ENCODE peak calls at places on chromosome 21, in nine cellular contexts. One of them, this sample, is unnamed.
A peak's percentile ranks its signal among the peaks of the same experiment; 100 is the strongest.

GRCh38 chr21:16194851-16195251 is 465.1 kb downstream of the USP25 start:
- DNase-seq in HFFc6: no peak
- DNase-seq in activated CD4-positive, CD25-positive, alpha-beta regulatory T cell: no peak
- DNase-seq in AG08396: no peak
- DNase-seq in stimulated activated effector memory CD8-positive, alpha-beta T cell treated with anti-CD3 and anti-CD28 coated beads, Interleukin-12 subunit alpha, Interleukin-12 subunit beta, amount 100 ng/mL, for 72 hours: no peak
- DNase-seq in activated CD4-positive, alpha-beta T cell treated with anti-CD3 and anti-CD28 coated beads, Interleukin-2, amount 50 U/mL, for 1 hour: no peak
- DNase-seq in AML-193: no peak
- DNase-seq in NCI-H2029 treated with DMSO at 0.1 percent for 48 hours: no peak
- DNase-seq in neuronal stem cell: no peak
- DNase-seq in this sample: no peak

GRCh38 chr21:16644690-16645089 is 868.2 kb upstream of the CXADR start:
- DNase-seq in AG08396: no peak
- DNase-seq in AML-193: no peak
- DNase-seq in NCI-H2029 treated with DMSO at 0.1 percent for 48 hours: no peak
- DNase-seq in activated CD4-positive, alpha-beta T cell treated with anti-CD3 and anti-CD28 coated beads, Interleukin-2, amount 50 U/mL, for 1 hour: no peak
- DNase-seq in neuronal stem cell: no peak
- DNase-seq in activated CD4-positive, CD25-positive, alpha-beta regulatory T cell: no peak
- DNase-seq in stimulated activated effector memory CD8-positive, alpha-beta T cell treated with anti-CD3 and anti-CD28 coated beads, Interleukin-12 subunit alpha, Interleukin-12 subunit beta, amount 100 ng/mL, for 72 hours: no peak
- DNase-seq in HFFc6: peak; percentile 2
- DNase-seq in this sample: no peak

GRCh38 chr21:28734522-28735175 is 258.0 kb downstream of the LTN1 start:
- DNase-seq in NCI-H2029 treated with DMSO at 0.1 percent for 48 hours: no peak
- DNase-seq in AML-193: no peak
- DNase-seq in activated CD4-positive, alpha-beta T cell treated with anti-CD3 and anti-CD28 coated beads, Interleukin-2, amount 50 U/mL, for 1 hour: no peak
- DNase-seq in activated CD4-positive, CD25-positive, alpha-beta regulatory T cell: no peak
- DNase-seq in AG08396: no peak
- DNase-seq in HFFc6: no peak
- DNase-seq in neuronal stem cell: no peak
- DNase-seq in stimulated activated effector memory CD8-positive, alpha-beta T cell treated with anti-CD3 and anti-CD28 coated beads, Interleukin-12 subunit alpha, Interleukin-12 subunit beta, amount 100 ng/mL, for 72 hours: no peak
- DNase-seq in this sample: no peak

GRCh38 chr21:34670220-34670961 is 1.6 kb downstream of the CLIC6 start:
- DNase-seq in activated CD4-positive, alpha-beta T cell treated with anti-CD3 and anti-CD28 coated beads, Interleukin-2, amount 50 U/mL, for 1 hour: no peak
- DNase-seq in neuronal stem cell: peak; percentile 23
- DNase-seq in NCI-H2029 treated with DMSO at 0.1 percent for 48 hours: no peak
- DNase-seq in AG08396: peak; percentile 38
- DNase-seq in AML-193: no peak
- DNase-seq in stimulated activated effector memory CD8-positive, alpha-beta T cell treated with anti-CD3 and anti-CD28 coated beads, Interleukin-12 subunit alpha, Interleukin-12 subunit beta, amount 100 ng/mL, for 72 hours: no peak
- DNase-seq in HFFc6: no peak
- DNase-seq in activated CD4-positive, CD25-positive, alpha-beta regulatory T cell: no peak
- DNase-seq in this sample: no peak

GRCh38 chr21:35252831-35253230 is 203.7 kb upstream of the RUNX1 start:
- DNase-seq in AML-193: no peak
- DNase-seq in HFFc6: peak; percentile 73
- DNase-seq in NCI-H2029 treated with DMSO at 0.1 percent for 48 hours: no peak
- DNase-seq in AG08396: no peak
- DNase-seq in stimulated activated effector memory CD8-positive, alpha-beta T cell treated with anti-CD3 and anti-CD28 coated beads, Interleukin-12 subunit alpha, Interleukin-12 subunit beta, amount 100 ng/mL, for 72 hours: no peak
- DNase-seq in neuronal stem cell: no peak
- DNase-seq in activated CD4-positive, CD25-positive, alpha-beta regulatory T cell: no peak
- DNase-seq in activated CD4-positive, alpha-beta T cell treated with anti-CD3 and anti-CD28 coated beads, Interleukin-2, amount 50 U/mL, for 1 hour: no peak
- DNase-seq in this sample: no peak

GRCh38 chr21:31279214-31279613 is 64.8 kb downstream of the TIAM1 start:
- DNase-seq in HFFc6: no peak
- DNase-seq in NCI-H2029 treated with DMSO at 0.1 percent for 48 hours: no peak
- DNase-seq in AML-193: no peak
- DNase-seq in stimulated activated effector memory CD8-positive, alpha-beta T cell treated with anti-CD3 and anti-CD28 coated beads, Interleukin-12 subunit alpha, Interleukin-12 subunit beta, amount 100 ng/mL, for 72 hours: no peak
- DNase-seq in AG08396: no peak
- DNase-seq in activated CD4-positive, alpha-beta T cell treated with anti-CD3 and anti-CD28 coated beads, Interleukin-2, amount 50 U/mL, for 1 hour: no peak
- DNase-seq in neuronal stem cell: no peak
- DNase-seq in activated CD4-positive, CD25-positive, alpha-beta regulatory T cell: no peak
- DNase-seq in this sample: no peak

GRCh38 chr21:46439906-46440305 is 18.8 kb upstream of the DIP2A start:
- DNase-seq in activated CD4-positive, CD25-positive, alpha-beta regulatory T cell: no peak
- DNase-seq in HFFc6: no peak
- DNase-seq in AG08396: no peak
- DNase-seq in AML-193: no peak
- DNase-seq in activated CD4-positive, alpha-beta T cell treated with anti-CD3 and anti-CD28 coated beads, Interleukin-2, amount 50 U/mL, for 1 hour: no peak
- DNase-seq in NCI-H2029 treated with DMSO at 0.1 percent for 48 hours: no peak
- DNase-seq in neuronal stem cell: no peak
- DNase-seq in stimulated activated effector memory CD8-positive, alpha-beta T cell treated with anti-CD3 and anti-CD28 coated beads, Interleukin-12 subunit alpha, Interleukin-12 subunit beta, amount 100 ng/mL, for 72 hours: no peak
- DNase-seq in this sample: no peak

GRCh38 chr21:44760376-44760775 is 41.2 kb downstream of the UBE2G2 start:
- DNase-seq in activated CD4-positive, alpha-beta T cell treated with anti-CD3 and anti-CD28 coated beads, Interleukin-2, amount 50 U/mL, for 1 hour: no peak
- DNase-seq in AML-193: no peak
- DNase-seq in neuronal stem cell: no peak
- DNase-seq in AG08396: no peak
- DNase-seq in HFFc6: no peak
- DNase-seq in NCI-H2029 treated with DMSO at 0.1 percent for 48 hours: no peak
- DNase-seq in activated CD4-positive, CD25-positive, alpha-beta regulatory T cell: no peak
- DNase-seq in stimulated activated effector memory CD8-positive, alpha-beta T cell treated with anti-CD3 and anti-CD28 coated beads, Interleukin-12 subunit alpha, Interleukin-12 subunit beta, amount 100 ng/mL, for 72 hours: no peak
- DNase-seq in this sample: no peak

GRCh38 chr21:39472786-39473185 is 21.0 kb downstream of the SH3BGR start:
- DNase-seq in AML-193: no peak
- DNase-seq in HFFc6: no peak
- DNase-seq in stimulated activated effector memory CD8-positive, alpha-beta T cell treated with anti-CD3 and anti-CD28 coated beads, Interleukin-12 subunit alpha, Interleukin-12 subunit beta, amount 100 ng/mL, for 72 hours: no peak
- DNase-seq in neuronal stem cell: no peak
- DNase-seq in NCI-H2029 treated with DMSO at 0.1 percent for 48 hours: no peak
- DNase-seq in activated CD4-positive, alpha-beta T cell treated with anti-CD3 and anti-CD28 coated beads, Interleukin-2, amount 50 U/mL, for 1 hour: no peak
- DNase-seq in AG08396: no peak
- DNase-seq in activated CD4-positive, CD25-positive, alpha-beta regulatory T cell: no peak
- DNase-seq in this sample: no peak

GRCh38 chr21:36381841-36382589 is 3.2 kb upstream of the CHAF1B start:
- DNase-seq in AG08396: no peak
- DNase-seq in activated CD4-positive, CD25-positive, alpha-beta regulatory T cell: no peak
- DNase-seq in neuronal stem cell: no peak
- DNase-seq in activated CD4-positive, alpha-beta T cell treated with anti-CD3 and anti-CD28 coated beads, Interleukin-2, amount 50 U/mL, for 1 hour: no peak
- DNase-seq in AML-193: no peak
- DNase-seq in HFFc6: no peak
- DNase-seq in NCI-H2029 treated with DMSO at 0.1 percent for 48 hours: no peak
- DNase-seq in stimulated activated effector memory CD8-positive, alpha-beta T cell treated with anti-CD3 and anti-CD28 coated beads, Interleukin-12 subunit alpha, Interleukin-12 subunit beta, amount 100 ng/mL, for 72 hours: no peak
- DNase-seq in this sample: no peak

GRCh38 chr21:33539612-33540011 is 2.3 kb downstream of the GART start:
- DNase-seq in neuronal stem cell: no peak
- DNase-seq in HFFc6: no peak
- DNase-seq in AG08396: peak; percentile 60
- DNase-seq in AML-193: no peak
- DNase-seq in NCI-H2029 treated with DMSO at 0.1 percent for 48 hours: no peak
- DNase-seq in activated CD4-positive, CD25-positive, alpha-beta regulatory T cell: no peak
- DNase-seq in stimulated activated effector memory CD8-positive, alpha-beta T cell treated with anti-CD3 and anti-CD28 coated beads, Interleukin-12 subunit alpha, Interleukin-12 subunit beta, amount 100 ng/mL, for 72 hours: no peak
- DNase-seq in activated CD4-positive, alpha-beta T cell treated with anti-CD3 and anti-CD28 coated beads, Interleukin-2, amount 50 U/mL, for 1 hour: no peak
- DNase-seq in this sample: no peak

GRCh38 chr21:42561742-42562141 is 48.1 kb downstream of the SLC37A1 start:
- DNase-seq in NCI-H2029 treated with DMSO at 0.1 percent for 48 hours: peak; percentile 9
- DNase-seq in AG08396: no peak
- DNase-seq in activated CD4-positive, alpha-beta T cell treated with anti-CD3 and anti-CD28 coated beads, Interleukin-2, amount 50 U/mL, for 1 hour: no peak
- DNase-seq in HFFc6: no peak
- DNase-seq in AML-193: no peak
- DNase-seq in neuronal stem cell: no peak
- DNase-seq in activated CD4-positive, CD25-positive, alpha-beta regulatory T cell: no peak
- DNase-seq in stimulated activated effector memory CD8-positive, alpha-beta T cell treated with anti-CD3 and anti-CD28 coated beads, Interleukin-12 subunit alpha, Interleukin-12 subunit beta, amount 100 ng/mL, for 72 hours: no peak
- DNase-seq in this sample: peak; percentile 34

GRCh38 chr21:43970551-43970950 is 41.6 kb upstream of the TRAPPC10 start:
- DNase-seq in neuronal stem cell: no peak
- DNase-seq in activated CD4-positive, alpha-beta T cell treated with anti-CD3 and anti-CD28 coated beads, Interleukin-2, amount 50 U/mL, for 1 hour: no peak
- DNase-seq in AG08396: no peak
- DNase-seq in NCI-H2029 treated with DMSO at 0.1 percent for 48 hours: no peak
- DNase-seq in AML-193: no peak
- DNase-seq in HFFc6: no peak
- DNase-seq in stimulated activated effector memory CD8-positive, alpha-beta T cell treated with anti-CD3 and anti-CD28 coated beads, Interleukin-12 subunit alpha, Interleukin-12 subunit beta, amount 100 ng/mL, for 72 hours: no peak
- DNase-seq in activated CD4-positive, CD25-positive, alpha-beta regulatory T cell: no peak
- DNase-seq in this sample: no peak

GRCh38 chr21:26614251-26614650 is 41.2 kb upstream of the CYYR1 start:
- DNase-seq in neuronal stem cell: no peak
- DNase-seq in activated CD4-positive, alpha-beta T cell treated with anti-CD3 and anti-CD28 coated beads, Interleukin-2, amount 50 U/mL, for 1 hour: no peak
- DNase-seq in AG08396: no peak
- DNase-seq in AML-193: no peak
- DNase-seq in HFFc6: no peak
- DNase-seq in stimulated activated effector memory CD8-positive, alpha-beta T cell treated with anti-CD3 and anti-CD28 coated beads, Interleukin-12 subunit alpha, Interleukin-12 subunit beta, amount 100 ng/mL, for 72 hours: no peak
- DNase-seq in activated CD4-positive, CD25-positive, alpha-beta regulatory T cell: no peak
- DNase-seq in NCI-H2029 treated with DMSO at 0.1 percent for 48 hours: no peak
- DNase-seq in this sample: no peak

GRCh38 chr21:39961251-39961650 is 94.0 kb downstream of the PCP4 start:
- DNase-seq in NCI-H2029 treated with DMSO at 0.1 percent for 48 hours: no peak
- DNase-seq in neuronal stem cell: no peak
- DNase-seq in AG08396: no peak
- DNase-seq in AML-193: no peak
- DNase-seq in HFFc6: no peak
- DNase-seq in activated CD4-positive, CD25-positive, alpha-beta regulatory T cell: no peak
- DNase-seq in activated CD4-positive, alpha-beta T cell treated with anti-CD3 and anti-CD28 coated beads, Interleukin-2, amount 50 U/mL, for 1 hour: no peak
- DNase-seq in stimulated activated effector memory CD8-positive, alpha-beta T cell treated with anti-CD3 and anti-CD28 coated beads, Interleukin-12 subunit alpha, Interleukin-12 subunit beta, amount 100 ng/mL, for 72 hours: no peak
- DNase-seq in this sample: no peak

GRCh38 chr21:28516996-28517592 is 475.6 kb downstream of the LTN1 start:
- DNase-seq in NCI-H2029 treated with DMSO at 0.1 percent for 48 hours: no peak
- DNase-seq in neuronal stem cell: peak; percentile 45
- DNase-seq in AG08396: peak; percentile 19
- DNase-seq in AML-193: peak; percentile 28
- DNase-seq in activated CD4-positive, CD25-positive, alpha-beta regulatory T cell: peak; percentile 28
- DNase-seq in HFFc6: no peak
- DNase-seq in activated CD4-positive, alpha-beta T cell treated with anti-CD3 and anti-CD28 coated beads, Interleukin-2, amount 50 U/mL, for 1 hour: peak; percentile 54
- DNase-seq in stimulated activated effector memory CD8-positive, alpha-beta T cell treated with anti-CD3 and anti-CD28 coated beads, Interleukin-12 subunit alpha, Interleukin-12 subunit beta, amount 100 ng/mL, for 72 hours: peak; percentile 44
- DNase-seq in this sample: peak; percentile 13

GRCh38 chr21:45515241-45516061 is 26.8 kb downstream of the SLC19A1 start:
- DNase-seq in NCI-H2029 treated with DMSO at 0.1 percent for 48 hours: no peak
- DNase-seq in activated CD4-positive, CD25-positive, alpha-beta regulatory T cell: no peak
- DNase-seq in HFFc6: no peak
- DNase-seq in stimulated activated effector memory CD8-positive, alpha-beta T cell treated with anti-CD3 and anti-CD28 coated beads, Interleukin-12 subunit alpha, Interleukin-12 subunit beta, amount 100 ng/mL, for 72 hours: no peak
- DNase-seq in AML-193: no peak
- DNase-seq in AG08396: no peak
- DNase-seq in activated CD4-positive, alpha-beta T cell treated with anti-CD3 and anti-CD28 coated beads, Interleukin-2, amount 50 U/mL, for 1 hour: no peak
- DNase-seq in neuronal stem cell: no peak
- DNase-seq in this sample: no peak

GRCh38 chr21:28150778-28151177 is 841.9 kb downstream of the LTN1 start:
- DNase-seq in activated CD4-positive, alpha-beta T cell treated with anti-CD3 and anti-CD28 coated beads, Interleukin-2, amount 50 U/mL, for 1 hour: no peak
- DNase-seq in AG08396: no peak
- DNase-seq in neuronal stem cell: no peak
- DNase-seq in AML-193: no peak
- DNase-seq in activated CD4-positive, CD25-positive, alpha-beta regulatory T cell: no peak
- DNase-seq in stimulated activated effector memory CD8-positive, alpha-beta T cell treated with anti-CD3 and anti-CD28 coated beads, Interleukin-12 subunit alpha, Interleukin-12 subunit beta, amount 100 ng/mL, for 72 hours: no peak
- DNase-seq in HFFc6: no peak
- DNase-seq in NCI-H2029 treated with DMSO at 0.1 percent for 48 hours: no peak
- DNase-seq in this sample: no peak

GRCh38 chr21:45747802-45748445 is 104.4 kb downstream of the PCBP3 start:
- DNase-seq in neuronal stem cell: no peak
- DNase-seq in NCI-H2029 treated with DMSO at 0.1 percent for 48 hours: no peak
- DNase-seq in AML-193: no peak
- DNase-seq in stimulated activated effector memory CD8-positive, alpha-beta T cell treated with anti-CD3 and anti-CD28 coated beads, Interleukin-12 subunit alpha, Interleukin-12 subunit beta, amount 100 ng/mL, for 72 hours: no peak
- DNase-seq in activated CD4-positive, CD25-positive, alpha-beta regulatory T cell: no peak
- DNase-seq in HFFc6: peak; percentile 9
- DNase-seq in activated CD4-positive, alpha-beta T cell treated with anti-CD3 and anti-CD28 coated beads, Interleukin-2, amount 50 U/mL, for 1 hour: no peak
- DNase-seq in AG08396: peak; percentile 69
- DNase-seq in this sample: no peak

GRCh38 chr21:38771536-38771935 is 34.2 kb upstream of the ETS2 start:
- DNase-seq in AML-193: no peak
- DNase-seq in neuronal stem cell: no peak
- DNase-seq in activated CD4-positive, CD25-positive, alpha-beta regulatory T cell: no peak
- DNase-seq in stimulated activated effector memory CD8-positive, alpha-beta T cell treated with anti-CD3 and anti-CD28 coated beads, Interleukin-12 subunit alpha, Interleukin-12 subunit beta, amount 100 ng/mL, for 72 hours: no peak
- DNase-seq in HFFc6: peak; percentile 35
- DNase-seq in activated CD4-positive, alpha-beta T cell treated with anti-CD3 and anti-CD28 coated beads, Interleukin-2, amount 50 U/mL, for 1 hour: no peak
- DNase-seq in AG08396: no peak
- DNase-seq in NCI-H2029 treated with DMSO at 0.1 percent for 48 hours: no peak
- DNase-seq in this sample: no peak

GRCh38 chr21:39616373-39616772 is 3.6 kb downstream of the B3GALT5 start:
- DNase-seq in activated CD4-positive, CD25-positive, alpha-beta regulatory T cell: no peak
- DNase-seq in AG08396: no peak
- DNase-seq in AML-193: no peak
- DNase-seq in HFFc6: no peak
- DNase-seq in NCI-H2029 treated with DMSO at 0.1 percent for 48 hours: no peak
- DNase-seq in stimulated activated effector memory CD8-positive, alpha-beta T cell treated with anti-CD3 and anti-CD28 coated beads, Interleukin-12 subunit alpha, Interleukin-12 subunit beta, amount 100 ng/mL, for 72 hours: no peak
- DNase-seq in activated CD4-positive, alpha-beta T cell treated with anti-CD3 and anti-CD28 coated beads, Interleukin-2, amount 50 U/mL, for 1 hour: no peak
- DNase-seq in neuronal stem cell: no peak
- DNase-seq in this sample: no peak

GRCh38 chr21:33196956-33197374 is 32.8 kb upstream of the IFNAR2 start:
- DNase-seq in neuronal stem cell: peak; percentile 78
- DNase-seq in AML-193: peak; percentile 41
- DNase-seq in stimulated activated effector memory CD8-positive, alpha-beta T cell treated with anti-CD3 and anti-CD28 coated beads, Interleukin-12 subunit alpha, Interleukin-12 subunit beta, amount 100 ng/mL, for 72 hours: peak; percentile 30
- DNase-seq in AG08396: peak; percentile 43
- DNase-seq in NCI-H2029 treated with DMSO at 0.1 percent for 48 hours: peak; percentile 71
- DNase-seq in activated CD4-positive, alpha-beta T cell treated with anti-CD3 and anti-CD28 coated beads, Interleukin-2, amount 50 U/mL, for 1 hour: peak; percentile 37
- DNase-seq in HFFc6: peak; percentile 41
- DNase-seq in activated CD4-positive, CD25-positive, alpha-beta regulatory T cell: peak; percentile 32
- DNase-seq in this sample: no peak

This sample was measured in GM12864.